ENCODE peak calls at places on chromosomes 3 and 15, in seven cellular contexts. T, B, V, C, R, X and L are unnamed samples.
A peak's percentile ranks its signal among the peaks of the same experiment; 100 is the strongest.

GRCh38 chr3:37700849-37701248 is 160.8 kb upstream of the CTDSPL start:
- DNase-seq in T (no peak), B (no peak), V (no peak), C (no peak), R (no peak), X (no peak), L (no peak)

GRCh38 chr3:139894638-139894989 is 40.4 kb upstream of the CLSTN2 start:
- DNase-seq in T (no peak), B (peak; percentile 26), V (no peak), C (no peak), R (no peak), X (no peak), L (peak; percentile 47)

GRCh38 chr15:78808550-78808949 is 2.7 kb downstream of the ADAMTS7 start:
- DNase-seq in T (no peak), B (no peak), V (peak; percentile 63), C (peak; percentile 70), R (no peak), X (peak; percentile 42), L (no peak)

GRCh38 chr3:142586803-142587406 is 8.4 kb upstream of the ATR start:
- DNase-seq in T (no peak), B (peak; percentile 29), V (peak; percentile 66), C (peak; percentile 43), R (peak; percentile 58), X (peak; percentile 92), L (peak; percentile 40)

GRCh38 chr15:47473857-47474256 is 243.4 kb upstream of the SEMA6D start:
- DNase-seq in T (no peak), B (peak; percentile 39), V (no peak), C (no peak), R (no peak), X (peak; percentile 7), L (peak; percentile 23)

GRCh38 chr3:86029590-86029989 is 961.4 kb downstream of the VGLL3 start:
- DNase-seq in T (no peak), B (no peak), V (no peak), C (no peak), R (no peak), X (no peak), L (no peak)

GRCh38 chr15:91192285-91193058 is 92.4 kb downstream of the SV2B start:
- DNase-seq in T (no peak), B (no peak), V (no peak), C (no peak), R (no peak), X (no peak), L (no peak)

GRCh38 chr3:127739347-127740135 is 66.8 kb downstream of the ABTB1 start:
- DNase-seq in T (no peak), B (no peak), V (no peak), C (no peak), R (no peak), X (no peak), L (no peak)

GRCh38 chr3:81394656-81395055 is 366.8 kb downstream of the GBE1 start:
- DNase-seq in T (no peak), B (no peak), V (no peak), C (no peak), R (no peak), X (no peak), L (no peak)

GRCh38 chr15:40047413-40048154 is 8.6 kb upstream of the SRP14 start:
- DNase-seq in T (peak; percentile 57), B (peak; percentile 60), V (peak; percentile 44), C (no peak), R (no peak), X (peak; percentile 90), L (peak; percentile 66)

GRCh38 chr3:61858054-61858453 is 296.7 kb downstream of the PTPRG start:
- DNase-seq in T (no peak), B (no peak), V (no peak), C (no peak), R (no peak), X (peak; percentile 45), L (no peak)

GRCh38 chr15:33547876-33548275 is 237.1 kb downstream of the RYR3 start:
- DNase-seq in T (no peak), B (no peak), V (peak; percentile 29), C (peak; percentile 84), R (peak; percentile 58), X (peak; percentile 40), L (peak; percentile 25)

GRCh38 chr15:43776718-43777292 is at the start of gene ELL3:
- DNase-seq in T (peak; percentile 79), B (peak; percentile 66), V (peak; percentile 89), C (peak; percentile 87), R (peak; percentile 31), X (peak; percentile 88), L (peak; percentile 80)

GRCh38 chr3:102124301-102125158 is 275.2 kb downstream of the NFKBIZ start:
- DNase-seq in T (no peak), B (no peak), V (no peak), C (no peak), R (no peak), X (peak; percentile 61), L (no peak)

GRCh38 chr3:70264122-70264780 is 48.2 kb downstream of the MDFIC2 start:
- DNase-seq in T (no peak), B (no peak), V (no peak), C (no peak), R (no peak), X (peak; percentile 7), L (no peak)

GRCh38 chr3:178320481-178321352 is 215.5 kb upstream of the KCNMB2 start:
- DNase-seq in T (no peak), B (peak; percentile 34), V (no peak), C (no peak), R (no peak), X (peak; percentile 49), L (no peak)

GRCh38 chr3:59572106-59572505 is 522.3 kb upstream of the CFAP20DC start:
- DNase-seq in T (no peak), B (no peak), V (no peak), C (no peak), R (no peak), X (peak; percentile 54), L (no peak)

GRCh38 chr3:183073839-183074615 is 25.3 kb downstream of the MCCC1 start:
- DNase-seq in T (no peak), B (no peak), V (no peak), C (no peak), R (no peak), X (peak; percentile 16), L (no peak)

GRCh38 chr3:33047842-33048834 is 48.8 kb downstream of the GLB1 start:
- DNase-seq in T (peak; percentile 73), B (no peak), V (peak; percentile 87), C (no peak), R (no peak), X (no peak), L (no peak)

GRCh38 chr15:42608110-42608531 is 32.7 kb downstream of the STARD9 start:
- DNase-seq in T (peak; percentile 46), B (no peak), V (peak; percentile 69), C (no peak), R (no peak), X (no peak), L (no peak)

GRCh38 chr3:130787422-130788068 is 40.9 kb upstream of the PIK3R4 start:
- DNase-seq in T (no peak), B (no peak), V (no peak), C (no peak), R (no peak), X (no peak), L (no peak)

GRCh38 chr3:141487419-141488345 is 855 bp downstream of the RASA2 start:
- DNase-seq in T (peak; percentile 89), B (peak; percentile 70), V (peak; percentile 94), C (peak; percentile 72), R (peak; percentile 66), X (peak; percentile 76), L (peak; percentile 70)

GRCh38 chr3:6394944-6395343 is 466.0 kb upstream of the GRM7 start:
- DNase-seq in T (no peak), B (no peak), V (no peak), C (no peak), R (no peak), X (no peak), L (no peak)

GRCh38 chr3:97389883-97390282 is 374.7 kb upstream of the ARL6 start:
- DNase-seq in T (no peak), B (no peak), V (no peak), C (no peak), R (no peak), X (no peak), L (no peak)

GRCh38 chr3:107412376-107412775 is 35.1 kb downstream of the CCDC54 start:
- DNase-seq in T (no peak), B (peak; percentile 20), V (no peak), C (no peak), R (no peak), X (peak; percentile 84), L (no peak)

GRCh38 chr3:126370606-126371005 is 13.4 kb upstream of the KLF15 start:
- DNase-seq in T (no peak), B (no peak), V (no peak), C (no peak), R (no peak), X (no peak), L (no peak)

GRCh38 chr15:98745650-98746374 is 97.5 kb downstream of the IGF1R start:
- DNase-seq in T (no peak), B (no peak), V (no peak), C (no peak), R (no peak), X (no peak), L (no peak)
- H3K4me1 ChIP-seq in T (peaks cover 19% of the 10 kb centered on the region), B (no peaks in the 10 kb centered on the region), V (no peaks in the 10 kb centered on the region), C (peaks cover 9% of the 10 kb centered on the region), R (peaks cover 6% of the 10 kb centered on the region), X (no peaks in the 10 kb centered on the region), L (no peaks in the 10 kb centered on the region)

GRCh38 chr15:76179023-76179422 is 119.2 kb downstream of the TMEM266 start:
- DNase-seq in T (no peak), B (no peak), V (no peak), C (no peak), R (no peak), X (no peak), L (no peak)
- H3K27ac ChIP-seq in T (no peak overlapping the region), B (no peak overlapping the region), V (no peak overlapping the region), C (no peak overlapping the region), R (no peak overlapping the region), X (no peak overlapping the region), L (no peak overlapping the region)

GRCh38 chr3:52088445-52089367 is 32.3 kb upstream of the DUSP7 start:
- DNase-seq in T (no peak), B (peak; percentile 61), V (no peak), C (no peak), R (peak; percentile 15), X (peak; percentile 57), L (peak; percentile 43)
- H3K4me1 ChIP-seq in T (peaks cover 22% of the 10 kb centered on the region), B (no peaks in the 10 kb centered on the region), V (peaks cover 7% of the 10 kb centered on the region), C (no peaks in the 10 kb centered on the region), R (peaks cover 31% of the 10 kb centered on the region), X (peaks cover 41% of the 10 kb centered on the region), L (peaks cover 22% of the 10 kb centered on the region)

GRCh38 chr3:11510001-11510760 is 133.5 kb downstream of the VGLL4 start:
- DNase-seq in T (no peak), B (peak; percentile 68), V (peak; percentile 82), C (no peak), R (no peak), X (no peak), L (peak; percentile 43)

GRCh38 chr3:11508346-11509174 is 135.2 kb downstream of the VGLL4 start:
- DNase-seq in T (no peak), B (no peak), V (no peak), C (no peak), R (no peak), X (no peak), L (no peak)

GRCh38 chr3:11509175-11510000 is 134.3 kb downstream of the VGLL4 start:
- DNase-seq in T (no peak), B (peak; percentile 87), V (peak; percentile 11), C (no peak), R (no peak), X (peak; percentile 93), L (peak; percentile 81)

DNA sequence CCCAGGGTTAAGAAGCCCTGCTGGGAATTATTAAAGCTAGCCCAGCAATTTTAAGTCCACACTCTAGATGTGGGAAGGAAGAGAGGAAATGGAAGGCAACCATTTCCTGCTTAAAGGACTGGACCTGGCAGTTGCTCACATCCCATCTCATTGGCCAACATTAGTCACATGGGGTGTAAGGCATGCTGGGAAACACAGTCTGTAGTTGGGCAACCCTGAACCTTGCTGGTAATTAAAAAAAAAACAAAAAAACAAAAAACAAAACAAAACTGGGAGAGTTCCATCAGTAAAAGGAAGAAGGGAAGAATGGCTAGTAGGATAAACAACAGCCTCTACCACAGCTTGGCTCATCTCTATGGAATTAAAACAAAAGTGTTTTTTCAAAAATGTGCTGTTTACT is 136.0 kb downstream of the VGLL4 start:
- DNase-seq in T (no peak), B (no peak), V (no peak), C (no peak), R (no peak), X (no peak), L (no peak)
- H3K27ac ChIP-seq in T (no peak overlapping the region), B (peak overlapping the region; percentile 98), V (no peak overlapping the region), C (no peak overlapping the region), R (no peak overlapping the region), X (no peak overlapping the region), L (no peak overlapping the region)